ENCODE peak calls at places on chromosome 20, in nine cellular contexts. A is bronchial epithelial cell, X is PC-3, J is mucosa of descending colon, S is progenitor cell of endocrine pancreas, L is body of pancreas, G is fibroblast of pulmonary artery, Z is AG09319, Y is brain microvascular endothelial cell. O is an unnamed sample.

GRCh38 chr20:50439539-50440453 is 70.4 kb upstream of the PTPN1 start:
- DNase-seq in J (no peak), S (no peak), Z (no peak), L (no peak), G (no peak), X (no peak), Y (no peak), A (no peak), O (no peak)

GRCh38 chr20:47670913-47671312 is 114.4 kb downstream of the SULF2 start:
- DNase-seq in S (no peak), X (no peak), J (no peak), Y (no peak), G (no peak), A (no peak), L (no peak), Z (no peak), O (no peak)

GRCh38 chr20:49288784-49289696 is 11.2 kb upstream of the ZNFX1 start:
- DNase-seq in L (no peak), X (peak), S (no peak), Z (no peak), A (peak), G (no peak), Y (no peak), J (no peak), O (no peak)

GRCh38 chr20:58512808-58513552 is 2.2 kb downstream of the APCDD1L start:
- DNase-seq in Z (no peak), X (no peak), Y (no peak), A (no peak), J (no peak), S (no peak), L (no peak), G (no peak), O (no peak)

GRCh38 chr20:2984956-2985661 is 58.3 kb upstream of the GNRH2 start:
- DNase-seq in A (peak), Y (peak), S (no peak), Z (no peak), J (no peak), L (no peak), X (peak), G (peak), O (peak)

GRCh38 chr20:20365593-20365992 is 2.3 kb upstream of the INSM1 start:
- DNase-seq in Y (no peak), L (no peak), S (no peak), A (no peak), J (no peak), X (no peak), G (no peak), Z (no peak), O (no peak)

GRCh38 chr20:6705920-6706500 is 61.5 kb upstream of the BMP2 start:
- DNase-seq in J (no peak), Y (no peak), S (no peak), L (no peak), X (peak), G (no peak), A (no peak), Z (no peak), O (no peak)

GRCh38 chr20:59933296-59933848 is at the start of gene SYCP2:
- DNase-seq in Y (peak), X (no peak), G (peak), Z (no peak), A (no peak), S (no peak), L (peak), J (peak), O (no peak)

GRCh38 chr20:53597085-53597482 is 3.4 kb upstream of the ZNF217 start:
- DNase-seq in L (no peak), A (peak), G (peak), Z (no peak), X (peak), S (no peak), J (no peak), Y (no peak), O (no peak)

GRCh38 chr20:2751868-2752630 is 48.4 kb downstream of the CPXM1 start:
- DNase-seq in X (peak), J (peak), A (no peak), Z (no peak), S (no peak), L (peak), G (peak), Y (no peak), O (no peak)

GRCh38 chr20:33160681-33161080 is 7.3 kb upstream of the BPIFA2 start:
- DNase-seq in Z (no peak), L (no peak), Y (no peak), A (no peak), J (no peak), S (peak), X (no peak), G (no peak), O (no peak)

GRCh38 chr20:14919473-14920157 is 582.2 kb upstream of the FLRT3 start:
- DNase-seq in X (peak), A (peak), G (no peak), S (peak), Y (no peak), J (peak), L (peak), Z (peak), O (no peak)

DNA sequence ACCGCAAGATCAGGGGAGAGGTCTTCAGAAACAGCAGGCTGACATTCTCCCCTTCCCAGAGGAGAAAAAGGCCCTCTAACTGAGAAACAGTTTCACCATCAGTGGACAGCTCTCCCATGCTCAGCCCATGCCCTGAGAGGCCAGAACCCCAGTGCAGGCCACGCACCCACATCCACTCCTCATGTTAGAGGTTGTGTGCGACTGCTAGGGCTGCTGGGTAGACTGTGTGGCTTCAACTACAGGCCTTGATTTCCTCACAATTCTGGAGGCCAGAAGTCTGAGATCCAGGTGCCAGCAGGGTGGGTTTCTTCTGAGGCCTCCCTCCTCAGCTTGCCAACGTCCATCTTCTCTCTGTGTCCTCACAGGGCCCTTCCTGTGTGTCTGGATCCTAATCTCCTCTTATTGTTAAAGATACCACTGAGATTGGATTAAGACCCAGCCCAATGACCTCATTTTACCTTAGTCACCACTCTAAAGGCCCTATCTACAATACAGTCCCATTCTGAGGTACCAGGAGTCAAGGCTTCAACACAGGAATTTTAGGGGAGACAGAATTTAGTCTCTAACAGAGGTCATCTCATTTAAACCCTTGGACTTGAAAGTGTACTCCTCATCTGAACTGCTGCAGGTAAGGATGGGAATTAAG is 67.7 kb upstream of the CD93 start:
- DNase-seq in G (no peak), Z (no peak), Y (no peak), X (no peak), L (no peak), A (peak), S (no peak), J (no peak), O (no peak)
- TF ChIP-seq CTCF in G (no peak), Z (no peak), Y (no peak), X (no peak), L (no peak), A (no peak), S (no peak), J (no peak), O (no peak)

GRCh38 chr20:44460795-44461141 is 14.9 kb upstream of the TTPAL start:
- DNase-seq in G (peak), X (peak), J (no peak), S (no peak), L (no peak), A (peak), Z (peak), Y (no peak), O (no peak)
- TF ChIP-seq CTCF in G (peak), X (peak), J (no peak), S (peak), L (no peak), A (peak), Z (peak), Y (peak), O (peak)

GRCh38 chr20:11891827-11892521 is 25.7 kb upstream of the BTBD3 start:
- DNase-seq in G (peak), L (peak), X (peak), Z (no peak), A (peak), Y (peak), S (peak), J (peak), O (no peak)
- TF ChIP-seq CTCF in G (no peak), L (no peak), X (no peak), Z (no peak), A (no peak), Y (no peak), S (no peak), J (no peak), O (no peak)

DNA sequence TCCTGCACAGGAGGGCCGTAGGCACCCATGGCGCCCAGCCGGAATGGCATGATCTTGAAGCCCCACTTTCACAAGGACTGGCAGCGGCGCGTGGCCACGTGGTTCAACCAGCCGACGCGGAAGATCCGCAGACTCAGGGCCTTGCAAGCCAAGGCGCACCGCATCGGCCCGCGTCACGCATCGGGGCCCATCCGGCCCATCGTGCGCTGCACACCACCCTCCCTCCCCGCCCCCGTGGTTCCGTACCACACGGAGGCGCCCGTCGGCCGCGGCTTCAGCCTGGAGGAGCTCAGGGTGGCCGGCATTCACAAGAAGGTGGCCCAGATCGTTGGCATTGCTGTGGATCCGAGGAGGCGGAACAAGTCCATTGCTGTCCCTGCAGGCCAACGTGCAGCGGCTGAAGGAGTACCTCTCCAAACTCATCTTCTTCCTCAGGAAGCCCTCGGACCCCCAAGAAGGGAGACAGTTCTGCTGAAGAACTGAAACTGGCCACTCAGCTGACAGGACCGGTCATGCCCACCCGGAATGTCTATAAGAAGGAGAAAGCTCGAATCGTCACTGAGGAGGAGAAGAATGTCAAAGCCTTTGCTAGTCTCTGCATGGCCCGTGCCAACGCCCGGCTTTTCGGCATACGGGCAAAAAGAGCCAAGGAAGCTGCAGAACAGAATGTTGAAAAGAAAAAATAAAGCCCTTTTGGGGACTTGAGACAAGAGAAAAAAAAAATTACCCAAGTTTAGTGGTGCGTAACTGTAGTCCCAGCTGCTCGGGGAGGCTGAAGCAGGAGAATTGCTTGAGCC is 9.9 kb upstream of the NCOA5 start:
- DNase-seq in G (no peak), S (no peak), Z (no peak), X (no peak), L (no peak), J (peak), Y (no peak), A (no peak), O (no peak)
- TF ChIP-seq CTCF in G (no peak), S (no peak), Z (no peak), X (no peak), L (no peak), J (no peak), Y (peak), A (no peak), O (no peak)

DNA sequence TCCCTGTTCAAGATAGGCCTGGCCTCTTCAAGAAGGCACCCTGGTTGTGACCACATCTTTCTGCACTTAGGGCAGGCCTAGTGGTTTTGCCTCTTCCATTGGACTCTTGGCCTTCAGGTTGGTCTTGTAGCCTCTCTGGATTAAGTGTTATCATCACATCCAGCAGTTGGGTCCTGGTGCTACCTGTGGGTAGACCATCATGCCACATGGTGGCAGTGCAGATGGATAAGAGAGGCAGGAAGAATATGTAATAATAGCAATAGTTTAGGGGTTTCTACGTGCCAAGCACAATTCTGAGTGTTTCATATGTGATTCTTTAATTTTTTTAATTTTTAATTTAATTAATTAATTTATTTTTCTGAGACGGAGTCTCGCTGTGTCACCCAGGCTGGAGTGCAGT is 28.5 kb upstream of the SNRPB2 start:
- DNase-seq in J (no peak), A (peak), L (no peak), Y (no peak), G (peak), S (no peak), X (peak), Z (no peak), O (no peak)
- TF ChIP-seq CTCF in J (no peak), A (peak), L (no peak), Y (peak), G (peak), S (peak), X (peak), Z (peak), O (no peak)

GRCh38 chr20:34274694-34275093 is 28.5 kb downstream of the AHCY start:
- DNase-seq in L (no peak), Y (no peak), J (no peak), S (no peak), A (no peak), G (no peak), Z (no peak), X (no peak), O (no peak)

GRCh38 chr20:34269996-34270627 is 28.9 kb downstream of the ASIP start:
- DNase-seq in L (peak), S (no peak), Z (no peak), A (no peak), Y (peak), X (no peak), G (peak), J (no peak), O (no peak)

GRCh38 chr20:34268851-34269668 is 27.8 kb downstream of the ASIP start:
- DNase-seq in J (peak), X (no peak), G (peak), S (peak), Z (no peak), A (no peak), L (peak), Y (no peak), O (no peak)

GRCh38 chr20:34268145-34268544 is 26.9 kb downstream of the ASIP start:
- DNase-seq in J (no peak), A (no peak), X (no peak), Y (no peak), G (no peak), Z (no peak), L (no peak), S (no peak), O (no peak)

DNA sequence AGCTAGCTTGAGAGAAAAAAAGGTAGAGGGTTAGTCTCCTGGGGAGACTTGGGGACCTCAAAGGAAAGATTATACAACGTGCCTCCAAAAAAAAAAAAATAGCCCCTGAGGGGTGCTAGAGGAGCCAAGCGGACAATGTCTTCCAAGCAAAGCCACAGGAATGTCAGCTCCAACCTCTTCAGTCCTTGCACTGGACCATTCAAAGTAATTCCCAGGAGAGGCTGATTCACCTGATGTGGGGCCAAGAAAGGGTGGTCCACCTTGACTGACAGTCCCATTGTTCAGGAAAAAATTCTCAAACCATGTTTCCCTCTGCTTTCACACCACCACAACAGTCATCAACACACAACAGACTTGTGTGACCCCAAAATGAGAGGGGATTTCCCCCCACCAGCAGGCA is 30.7 kb downstream of the ASIP start:
- DNase-seq in Z (peak), S (no peak), A (no peak), L (no peak), Y (peak), G (peak), X (peak), J (no peak), O (no peak)
- TF ChIP-seq CTCF in Z (no peak), S (no peak), A (no peak), L (no peak), Y (no peak), G (no peak), X (no peak), J (no peak), O (no peak)

GRCh38 chr20:63579017-63579705 is 5.1 kb upstream of the HELZ2 start:
- DNase-seq in Z (no peak), J (no peak), G (no peak), X (no peak), Y (no peak), S (no peak), L (no peak), A (no peak), O (no peak)

GRCh38 chr20:63577317-63577894 is 3.4 kb upstream of the HELZ2 start:
- DNase-seq in S (no peak), Y (no peak), G (no peak), X (no peak), A (no peak), Z (no peak), J (no peak), L (peak), O (no peak)

GRCh38 chr20:63576311-63576710 is 2.3 kb upstream of the HELZ2 start:
- DNase-seq in A (no peak), S (no peak), Y (no peak), X (no peak), J (no peak), Z (no peak), G (no peak), L (no peak), O (no peak)

GRCh38 chr20:63580796-63581461 is 6.9 kb upstream of the HELZ2 start:
- DNase-seq in S (no peak), G (peak), L (peak), J (no peak), X (peak), A (peak), Y (peak), Z (no peak), O (no peak)

GRCh38 chr20:63578224-63579016 is 4.4 kb upstream of the HELZ2 start:
- DNase-seq in L (no peak), Z (no peak), G (no peak), Y (no peak), X (no peak), S (no peak), J (no peak), A (no peak), O (no peak)
- TF ChIP-seq CTCF in L (no peak), Z (no peak), G (no peak), Y (no peak), X (no peak), S (no peak), J (no peak), A (no peak), O (no peak)

DNA sequence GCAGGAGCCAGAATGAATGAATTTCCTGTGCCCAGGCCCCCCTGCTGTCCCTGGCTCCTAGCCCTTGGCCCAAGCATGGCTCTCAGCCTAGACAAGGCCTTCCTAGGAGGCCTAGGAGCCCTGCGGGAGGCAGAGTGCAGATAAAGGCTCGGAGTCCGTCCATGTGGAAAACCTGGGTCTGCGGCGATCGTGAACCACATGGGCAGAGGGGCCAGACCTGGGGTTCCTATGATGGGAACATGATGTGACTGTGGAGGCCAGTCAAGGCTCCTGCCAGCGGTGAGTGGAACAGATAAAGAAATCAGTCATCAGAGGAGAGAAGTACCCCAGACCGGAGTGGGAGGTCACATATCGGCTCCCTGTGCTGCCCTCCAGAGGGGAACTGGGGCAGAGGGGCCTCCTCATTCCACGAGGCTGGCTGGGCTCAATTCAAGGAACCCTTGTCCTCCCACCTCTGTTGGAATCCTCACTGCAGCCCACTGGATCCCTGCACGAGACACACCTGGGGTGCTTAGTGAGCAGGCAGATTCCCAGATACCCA is 5.8 kb upstream of the VSTM2L start:
- DNase-seq in Y (no peak), L (peak), Z (no peak), S (no peak), X (no peak), A (no peak), G (peak), J (no peak), O (no peak)
- TF ChIP-seq CTCF in Y (peak), L (no peak), Z (no peak), S (peak), X (peak), A (peak), G (peak), J (no peak), O (peak)

O was measured in retinal pigment epithelial cell.